ENCODE peak calls at places on chromosomes 3 and 15, in five cellular contexts. Y is K562, C is upper lobe of left lung, P is HCT116, X is HepG2. Z is an unnamed sample.

GRCh38 chr3:48469046-48469915 is 22.7 kb downstream of the ATRIP start:
- ATAC-seq in C (no peak), P (no peak), X (no peak), Y (no peak), Z (no peak)

GRCh38 chr3:38487323-38487722 is 8.8 kb upstream of the EXOG start:
- ATAC-seq in Y (no peak), C (no peak), P (no peak), X (no peak), Z (no peak)

GRCh38 chr3:64491843-64492242 is 196.0 kb downstream of the ADAMTS9 start:
- ATAC-seq in P (no peak), C (no peak), X (no peak), Y (no peak), Z (no peak)

GRCh38 chr3:156548041-156548687 is 6.8 kb downstream of the SSR3 start:
- ATAC-seq in Y (no peak), P (no peak), X (peak; percentile 75), C (no peak), Z (no peak)

GRCh38 chr15:98683821-98684220 is 35.5 kb downstream of the IGF1R start:
- ATAC-seq in P (no peak), C (no peak), Y (no peak), X (no peak), Z (peak; percentile 34)

GRCh38 chr3:87503901-87504498 is 227.6 kb upstream of the POU1F1 start:
- ATAC-seq in Y (peak; percentile 61), C (no peak), P (peak; percentile 74), X (peak; percentile 52), Z (no peak)

GRCh38 chr3:71118406-71118805 is 465.1 kb downstream of the FOXP1 start:
- ATAC-seq in C (no peak), Y (no peak), X (no peak), P (no peak), Z (no peak)

GRCh38 chr3:181417748-181418147 is 294.0 kb upstream of the SOX2 start:
- ATAC-seq in Y (no peak), C (no peak), P (no peak), X (no peak), Z (no peak)

GRCh38 chr3:71046791-71047190 is 536.7 kb downstream of the FOXP1 start:
- ATAC-seq in C (no peak), X (no peak), P (no peak), Y (no peak), Z (no peak)

GRCh38 chr3:196837819-196838420 is 29.8 kb upstream of the SENP5 start:
- ATAC-seq in C (peak; percentile 87), X (peak; percentile 78), P (peak; percentile 87), Y (peak; percentile 83), Z (peak; percentile 73)
- TF ChIP-seq POLR2AphosphoS5 in C (no peak), X (no peak), P (no peak), Y (no peak), Z (no peak)

DNA sequence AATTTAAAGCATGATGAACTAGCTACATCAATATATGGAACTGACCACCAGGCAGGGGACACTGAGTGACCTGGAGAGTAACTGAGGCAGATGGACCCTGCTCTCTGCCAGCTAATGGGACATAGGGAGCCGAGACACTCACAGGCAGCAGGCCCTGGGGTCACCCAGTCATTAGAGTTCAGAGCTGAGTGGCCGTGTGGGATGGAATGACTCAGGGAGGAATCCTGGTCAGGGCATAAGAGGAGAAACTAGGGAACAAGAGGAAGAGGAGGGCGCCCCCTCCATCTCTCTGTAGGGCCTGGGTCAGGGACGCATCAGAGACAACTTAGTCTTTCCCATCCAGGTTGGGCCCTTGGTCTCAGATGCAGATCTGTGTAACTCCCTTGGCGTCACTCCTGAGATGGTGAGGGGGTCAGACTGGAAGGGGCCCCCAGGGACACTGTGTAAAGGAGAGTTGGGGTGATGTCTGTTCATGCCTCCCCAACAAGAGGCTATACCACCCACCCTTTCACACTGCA is 39.8 kb downstream of the CCDC12 start:
- ATAC-seq in C (no peak), P (no peak), X (no peak), Y (no peak), Z (no peak)
- H3K27ac ChIP-seq in C (peak overlapping the region; percentile 83), P (peak overlapping the region; percentile 53), X (no peak overlapping the region), Y (peak overlapping the region; percentile 20), Z (peak overlapping the region; percentile 83)

GRCh38 chr3:182793663-182794454 is 555 bp downstream of the ATP11B start:
- ATAC-seq in Y (peak; percentile 63), C (peak; percentile 70), P (peak; percentile 66), X (peak; percentile 74), Z (peak; percentile 73)
- TF ChIP-seq POLR2A in Y (peak; percentile 56), C (no peak), P (no peak), X (no peak), Z (no peak)

GRCh38 chr3:145522893-145523651 is 637.9 kb downstream of the PLOD2 start:
- ATAC-seq in X (peak; percentile 35), C (no peak), P (no peak), Y (no peak), Z (no peak)

GRCh38 chr3:145518639-145519038 is 642.3 kb downstream of the PLOD2 start:
- ATAC-seq in P (no peak), C (no peak), Y (no peak), X (peak; percentile 97), Z (no peak)

GRCh38 chr3:145522179-145522578 is 638.8 kb downstream of the PLOD2 start:
- ATAC-seq in C (peak; percentile 34), X (peak; percentile 56), Y (no peak), P (no peak), Z (no peak)

GRCh38 chr3:145519598-145520078 is 641.3 kb downstream of the PLOD2 start:
- ATAC-seq in P (no peak), X (no peak), C (no peak), Y (no peak), Z (no peak)
- TF ChIP-seq POLR2AphosphoS5 in P (no peak), X (no peak), C (no peak), Y (no peak), Z (no peak)

DNA sequence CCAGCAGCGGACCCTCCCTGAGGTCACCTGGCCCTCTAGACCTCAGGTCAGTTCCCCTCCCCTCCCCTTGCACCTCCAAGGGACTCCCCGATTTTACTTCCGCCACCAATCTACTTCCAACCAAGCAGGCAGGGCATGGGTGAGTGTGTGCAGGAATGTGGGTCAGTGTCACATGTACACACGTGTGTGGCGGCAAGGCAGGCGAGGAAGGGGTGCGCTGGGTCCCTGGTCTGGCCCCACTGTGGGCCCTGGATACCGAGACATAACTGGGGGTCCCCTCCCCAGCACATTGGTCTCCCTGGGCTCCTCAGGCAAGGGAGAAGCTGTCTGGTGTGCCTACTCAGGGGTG is 14.3 kb downstream of the CSPG4 start:
- ATAC-seq in C (no peak), P (no peak), X (no peak), Y (no peak), Z (no peak)
- H3K27ac ChIP-seq in C (no peak overlapping the region), P (no peak overlapping the region), X (no peak overlapping the region), Y (no peak overlapping the region), Z (peak overlapping the region; percentile 94)

DNA sequence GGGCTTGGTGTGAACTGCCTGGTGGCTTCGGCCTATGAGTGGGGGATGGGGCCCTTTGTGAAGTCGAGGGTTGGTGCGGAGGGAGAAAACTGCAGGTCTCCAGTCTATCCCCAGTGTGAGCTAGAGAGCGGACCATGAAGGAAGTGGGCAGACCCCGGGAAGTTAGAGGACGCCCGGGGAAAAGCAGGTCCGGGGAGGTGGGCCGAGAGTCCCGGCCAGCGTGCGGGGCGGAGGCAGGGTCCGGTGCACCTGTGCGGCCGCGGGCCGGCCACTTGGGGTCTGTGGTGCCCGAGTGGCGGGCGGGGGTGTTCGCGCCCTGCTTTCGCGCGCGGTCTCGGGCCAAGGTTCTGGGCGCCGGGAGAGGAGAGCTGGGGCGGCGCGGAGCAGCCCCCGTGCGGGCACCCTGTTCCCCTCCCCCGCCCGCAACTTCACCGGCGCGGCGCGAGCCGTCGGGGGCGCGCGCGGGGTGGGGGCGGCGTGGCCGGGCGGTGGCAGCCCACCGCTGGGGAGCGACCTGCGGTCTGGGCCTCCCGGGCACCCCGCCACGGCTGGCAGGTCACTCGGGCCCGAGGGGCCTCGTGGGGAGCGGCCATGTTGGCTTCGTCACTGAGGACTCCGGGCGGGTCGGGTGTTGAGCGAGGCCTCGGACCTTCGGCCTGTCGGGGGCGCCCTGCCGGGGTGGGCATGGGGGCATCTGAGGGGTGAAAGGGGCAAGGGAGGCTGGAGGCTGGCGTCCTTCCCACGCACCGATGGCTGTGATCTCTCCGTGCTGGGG is 4.8 kb downstream of the UBE2E1 start:
- ATAC-seq in Y (peak; percentile 3), P (no peak), C (peak; percentile 58), X (peak; percentile 79), Z (peak; percentile 42)
- TF ChIP-seq POLR2A in Y (peak; percentile 36), P (no peak), C (no peak), X (peak; percentile 56), Z (no peak)

DNA sequence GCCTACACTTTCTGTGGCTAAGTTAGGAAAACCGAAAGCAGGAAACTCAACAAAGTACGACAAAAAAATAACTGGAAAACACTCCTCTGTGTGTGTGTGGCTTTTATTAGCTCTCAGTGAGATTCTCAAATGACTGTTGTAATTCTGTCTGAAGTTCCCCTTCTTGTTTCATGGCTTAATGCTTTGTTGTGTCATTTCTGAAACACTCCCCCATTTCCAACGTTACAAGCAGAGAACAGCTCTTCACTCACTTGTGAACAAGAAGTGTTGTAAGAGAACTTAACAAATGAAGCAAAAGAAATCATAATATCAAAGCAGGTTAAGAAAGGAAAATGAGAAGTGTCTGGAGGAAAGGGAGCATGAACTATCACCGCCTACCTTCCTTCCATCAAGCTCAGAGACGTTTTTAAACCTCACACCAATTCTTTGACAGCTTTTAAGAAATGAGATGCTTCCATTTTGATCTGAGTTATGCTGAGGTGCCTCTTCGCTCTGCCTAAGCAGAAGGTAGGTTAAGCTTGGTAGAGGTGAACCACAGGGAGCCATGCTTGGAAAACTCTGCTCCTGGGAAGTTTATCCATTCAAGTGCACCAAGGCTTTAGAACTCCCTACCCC is 12.4 kb upstream of the SEC62 start:
- ATAC-seq in X (no peak), P (no peak), C (peak; percentile 23), Y (no peak), Z (no peak)
- TF ChIP-seq POLR2AphosphoS5 in X (no peak), P (no peak), C (no peak), Y (no peak), Z (no peak)

DNA sequence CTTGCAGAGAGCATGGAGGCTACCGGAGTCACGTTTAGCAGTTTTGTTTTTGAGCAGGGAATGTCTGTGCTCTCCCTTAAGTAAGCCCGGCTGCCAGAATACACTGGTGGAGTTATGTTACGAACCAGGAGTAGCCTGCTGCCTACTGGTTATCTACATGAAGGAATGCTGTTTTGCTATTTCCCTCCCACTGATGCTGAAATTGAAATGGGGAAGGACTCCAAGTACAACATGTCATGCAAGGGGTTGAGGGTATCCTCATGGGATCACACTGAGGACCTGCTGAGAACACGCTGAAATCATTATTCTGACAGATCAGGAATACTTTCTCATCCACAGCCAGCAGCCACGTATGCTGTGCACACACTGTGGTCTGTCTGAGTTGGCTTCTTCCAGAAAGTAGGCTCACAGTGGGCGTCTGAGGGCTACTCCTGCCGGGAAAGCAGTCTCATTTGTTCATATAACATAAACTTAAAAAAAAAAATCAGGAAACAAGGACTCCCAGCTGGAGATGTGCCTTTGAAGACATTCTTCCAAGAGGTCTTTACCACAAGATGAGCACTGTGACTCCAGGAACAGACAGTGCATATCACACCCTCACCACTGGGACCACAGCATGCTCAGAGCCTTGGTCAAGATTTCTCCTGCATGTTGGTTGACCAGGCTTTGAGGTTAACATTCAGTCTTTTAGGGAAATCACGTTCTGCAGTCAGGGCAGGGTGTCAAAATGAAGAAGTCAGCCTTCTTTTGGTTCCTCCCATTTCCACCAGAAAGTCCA is 300.4 kb upstream of the RASGRP1 start:
- ATAC-seq in P (no peak), X (no peak), Y (no peak), C (peak; percentile 66), Z (peak; percentile 85)
- H3K27ac ChIP-seq in P (no peak overlapping the region), X (no peak overlapping the region), Y (no peak overlapping the region), C (no peak overlapping the region), Z (peak overlapping the region; percentile 58)